ENCODE peak calls at places on chromosomes 6 and 20, in six cellular contexts. X is IMR-90, I is mesenchymal stem cell, M is H9, L is H1, Q is trophoblast cell. V is an unnamed sample.

GRCh38 chr6:6834356-6835342 is 246.1 kb downstream of the LY86 start:
- DNase-seq in L (no peak), I (no peak), X (no peak), Q (no peak), M (no peak), V (no peak)

GRCh38 chr6:15464211-15464725 is 198.6 kb downstream of the DTNBP1 start:
- DNase-seq in X (no peak), I (peak), M (peak), L (peak), Q (no peak), V (peak)

GRCh38 chr20:25632940-25633790 is 9.4 kb upstream of the NANP start:
- DNase-seq in Q (no peak), M (no peak), L (no peak), I (peak), X (peak), V (no peak)

GRCh38 chr6:2876210-2877056 is 26.7 kb downstream of the SERPINB9 start:
- DNase-seq in Q (peak), I (peak), M (no peak), X (peak), L (no peak), V (no peak)

GRCh38 chr6:37632291-37632690 is 65.4 kb downstream of the MDGA1 start:
- DNase-seq in L (no peak), X (no peak), Q (no peak), M (no peak), I (no peak), V (no peak)

GRCh38 chr6:73088138-73088813 is 137.0 kb downstream of the KHDC1L start:
- DNase-seq in L (no peak), X (no peak), M (no peak), Q (no peak), I (no peak), V (no peak)

GRCh38 chr6:108746841-108747575 is 101.2 kb upstream of the ARMC2 start:
- DNase-seq in I (no peak), M (no peak), Q (no peak), X (no peak), L (no peak), V (no peak)

GRCh38 chr6:157229733-157230132 is 93.6 kb downstream of the TMEM242 start:
- DNase-seq in M (no peak), I (no peak), X (no peak), L (no peak), Q (no peak), V (no peak)

GRCh38 chr6:34246249-34246562 is 2.6 kb downstream of the SMIM29 start:
- DNase-seq in X (no peak), I (no peak), Q (no peak), L (no peak), M (no peak), V (no peak)

GRCh38 chr6:50845499-50846108 is 26.9 kb downstream of the TFAP2B start:
- DNase-seq in I (no peak), L (peak), Q (no peak), M (peak), X (no peak), V (no peak)

GRCh38 chr20:63915471-63915870 is 20.5 kb downstream of the DNAJC5 start:
- DNase-seq in Q (no peak), M (no peak), X (no peak), L (no peak), I (no peak), V (no peak)

GRCh38 chr6:14748679-14749078 is 497.2 kb upstream of the JARID2 start:
- DNase-seq in Q (no peak), L (no peak), X (no peak), M (no peak), I (no peak), V (no peak)

GRCh38 chr6:64330694-64331309 is 695.2 kb downstream of the PHF3 start:
- DNase-seq in I (peak), X (peak), M (peak), L (peak), Q (peak), V (peak)

GRCh38 chr6:80314531-80314930 is 208.1 kb downstream of the BCKDHB start:
- DNase-seq in X (no peak), L (no peak), M (no peak), I (no peak), Q (no peak), V (no peak)

GRCh38 chr6:150079604-150080003 is 10.7 kb upstream of the ULBP3 start:
- DNase-seq in X (no peak), I (peak), M (peak), Q (no peak), L (no peak), V (no peak)

GRCh38 chr6:53411451-53411850 is 62.7 kb upstream of the ELOVL5 start:
- DNase-seq in X (peak), M (no peak), I (no peak), Q (no peak), L (no peak), V (no peak)

GRCh38 chr6:68235192-68235812 is 399.8 kb upstream of the ADGRB3 start:
- DNase-seq in L (no peak), Q (no peak), X (no peak), M (no peak), I (peak), V (no peak)

DNA sequence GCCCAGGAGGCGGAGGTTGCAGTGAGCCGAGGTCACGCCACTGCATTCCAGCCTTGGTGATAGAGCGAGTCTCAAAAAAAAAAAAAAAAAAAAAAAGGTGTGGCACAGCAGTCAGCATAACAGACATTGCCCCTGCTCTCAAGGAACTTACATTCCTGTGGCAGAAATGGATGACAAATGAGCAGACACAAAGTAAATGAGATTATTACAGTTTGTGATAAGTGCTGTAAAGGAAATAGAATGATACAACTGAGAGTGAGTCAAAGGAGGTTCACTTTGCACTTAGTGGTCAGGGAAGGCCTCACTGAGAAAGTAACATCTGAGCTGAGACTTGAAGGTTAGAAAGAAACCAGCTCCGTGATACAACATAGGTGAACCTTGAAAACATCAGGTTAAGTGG is 36.4 kb downstream of the CEP250 start:
- DNase-seq in L (no peak), M (no peak), Q (no peak), X (peak), I (no peak), V (no peak)
- H4K91ac ChIP-seq in L (no peak), M (no peak), Q (no peak), X (no peak), I (no peak), V (no peak)

DNA sequence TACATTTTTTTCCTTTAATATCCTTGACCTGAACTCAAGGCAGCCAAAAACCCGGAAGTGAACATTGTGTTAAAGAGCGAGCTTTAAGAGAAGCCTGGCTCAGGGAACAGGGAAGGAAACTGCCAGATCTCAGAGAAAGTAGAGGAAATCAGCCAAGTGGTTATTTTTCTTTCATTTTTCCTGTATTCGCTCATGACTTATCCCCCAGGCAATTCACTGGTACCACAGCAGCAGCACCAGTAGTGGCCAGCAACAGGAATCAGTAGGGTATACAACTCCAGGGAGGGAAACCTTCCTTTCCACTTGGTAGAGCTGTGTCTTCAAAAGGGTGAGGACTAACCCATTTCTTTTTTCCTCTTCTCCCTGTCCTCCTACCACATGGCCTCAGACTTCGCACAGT is 89.6 kb upstream of the HMGCLL1 start:
- DNase-seq in Q (no peak), L (no peak), I (peak), X (peak), M (no peak), V (no peak)
- H3K14ac ChIP-seq in Q (no peak), L (no peak), I (no peak), X (peak), M (no peak), V (no peak)

GRCh38 chr20:21862224-21862927 is 156.9 kb downstream of the PAX1 start:
- DNase-seq in Q (no peak), I (no peak), L (peak), X (no peak), M (peak), V (no peak)
- H4K91ac ChIP-seq in Q (no peak), I (no peak), L (no peak), X (no peak), M (no peak), V (no peak)

DNA sequence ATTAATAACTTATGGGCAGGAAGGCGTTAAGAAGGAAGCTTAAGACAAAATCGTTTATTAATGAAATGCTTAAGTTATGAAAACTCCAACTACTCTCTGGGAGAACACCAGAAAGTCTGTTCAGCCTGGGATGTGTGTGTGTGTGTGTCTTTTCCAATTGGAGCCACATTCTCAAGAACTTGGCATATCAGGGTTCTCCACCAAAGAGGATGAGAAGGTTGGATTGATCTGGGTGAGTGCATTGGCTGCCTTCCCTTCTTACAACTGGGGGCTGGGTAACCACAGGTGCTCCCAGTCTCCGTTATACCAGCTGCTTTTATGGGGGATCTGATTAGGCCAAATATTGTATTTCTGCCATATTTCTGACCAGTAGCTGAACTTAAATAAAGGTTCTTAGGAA is 102.1 kb downstream of the MAN1A1 start:
- DNase-seq in Q (no peak), I (no peak), M (no peak), L (no peak), X (no peak), V (no peak)
- H3K14ac ChIP-seq in Q (no peak), I (no peak), M (no peak), L (no peak), X (no peak), V (no peak)

GRCh38 chr20:62839261-62839660 is 22.4 kb downstream of the TCFL5 start:
- DNase-seq in M (no peak), X (no peak), I (no peak), L (no peak), Q (no peak), V (no peak)

GRCh38 chr20:62835931-62836861 is 19.3 kb downstream of the COL9A3 start:
- DNase-seq in L (no peak), Q (no peak), M (no peak), I (no peak), X (peak), V (no peak)

GRCh38 chr20:62837091-62837490 is 20.2 kb downstream of the COL9A3 start:
- DNase-seq in I (no peak), M (no peak), Q (no peak), L (no peak), X (no peak), V (no peak)

GRCh38 chr20:62838511-62838910 is 21.7 kb downstream of the COL9A3 start:
- DNase-seq in M (no peak), L (no peak), X (no peak), Q (no peak), I (no peak), V (no peak)

GRCh38 chr20:62837790-62838458 is 21.1 kb downstream of the COL9A3 start:
- DNase-seq in Q (no peak), I (no peak), L (no peak), X (no peak), M (no peak), V (no peak)
- H4K91ac ChIP-seq in Q (no peak), I (no peak), L (no peak), X (no peak), M (no peak), V (no peak)

DNA sequence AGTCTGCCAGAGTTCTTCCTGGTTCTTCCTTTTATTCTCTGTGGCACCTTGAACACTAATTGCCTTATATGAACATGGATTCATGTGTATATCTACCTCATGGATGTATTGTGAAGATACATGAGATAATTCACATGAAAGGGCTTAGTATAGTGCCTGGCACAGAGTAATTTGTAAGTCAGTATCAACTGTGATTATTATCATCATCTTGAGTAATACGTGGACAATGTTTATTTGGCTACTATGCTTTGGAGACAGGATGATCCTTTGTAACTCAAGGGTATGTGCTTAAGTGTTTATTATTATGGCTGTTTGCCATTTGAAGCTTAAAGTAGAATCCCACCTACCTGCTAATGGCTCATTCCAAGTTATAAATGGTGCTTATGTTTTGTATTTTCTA is 16.0 kb downstream of the DOP1A start:
- DNase-seq in X (no peak), M (no peak), Q (no peak), L (no peak), I (no peak), V (no peak)
- H3K14ac ChIP-seq in X (no peak), M (no peak), Q (no peak), L (no peak), I (no peak), V (no peak)